ENCODE peak calls at places on chromosomes 13 and 19, in four cellular contexts. One of them, this sample, is unnamed.

GRCh38 chr19:15448778-15449619 is 757 bp downstream of the WIZ start:
- DNase-seq in A549: peak; percentile 15
- DNase-seq in foreskin fibroblast: peak; percentile 41
- DNase-seq in gastrocnemius medialis: peak; percentile 30
- DNase-seq in this sample: no peak

GRCh38 chr13:52010890-52011689 is at the start of gene ATP7B:
- DNase-seq in A549: peak; percentile 31
- DNase-seq in foreskin fibroblast: peak; percentile 39
- DNase-seq in gastrocnemius medialis: no peak
- DNase-seq in this sample: no peak

GRCh38 chr19:7830272-7830771 is 304 bp downstream of the EVI5L start:
- DNase-seq in A549: no peak
- DNase-seq in foreskin fibroblast: no peak
- DNase-seq in gastrocnemius medialis: no peak
- DNase-seq in this sample: no peak

GRCh38 chr19:41479757-41480191 is 36.8 kb downstream of the ERICH4 start:
- DNase-seq in A549: no peak
- DNase-seq in foreskin fibroblast: no peak
- DNase-seq in gastrocnemius medialis: no peak
- DNase-seq in this sample: no peak

GRCh38 chr19:51653162-51653561 is 6.5 kb upstream of the SIGLEC14 start:
- DNase-seq in A549: no peak
- DNase-seq in foreskin fibroblast: no peak
- DNase-seq in gastrocnemius medialis: no peak
- DNase-seq in this sample: no peak

GRCh38 chr13:52845334-52845761 is 3.1 kb downstream of the PCDH8 start:
- DNase-seq in A549: no peak
- DNase-seq in foreskin fibroblast: no peak
- DNase-seq in gastrocnemius medialis: no peak
- DNase-seq in this sample: no peak

GRCh38 chr13:67880916-67881315 is 650.8 kb upstream of the PCDH9 start:
- DNase-seq in A549: no peak
- DNase-seq in foreskin fibroblast: no peak
- DNase-seq in gastrocnemius medialis: no peak
- DNase-seq in this sample: peak; percentile 16

GRCh38 chr19:4579389-4579788 is 19.9 kb upstream of the SEMA6B start:
- DNase-seq in A549: no peak
- DNase-seq in foreskin fibroblast: no peak
- DNase-seq in gastrocnemius medialis: no peak
- DNase-seq in this sample: no peak

GRCh38 chr13:98532254-98532653 is 44.7 kb downstream of the STK24 start:
- DNase-seq in A549: no peak
- DNase-seq in foreskin fibroblast: no peak
- DNase-seq in gastrocnemius medialis: no peak
- DNase-seq in this sample: no peak

GRCh38 chr13:32901994-32902780 is 114.0 kb upstream of the KL start:
- DNase-seq in A549: no peak
- DNase-seq in foreskin fibroblast: peak; percentile 67
- DNase-seq in gastrocnemius medialis: peak; percentile 51
- DNase-seq in this sample: no peak

GRCh38 chr19:48415395-48415794 is 21.9 kb downstream of the GRIN2D start:
- DNase-seq in A549: no peak
- DNase-seq in foreskin fibroblast: peak; percentile 69
- DNase-seq in gastrocnemius medialis: peak; percentile 64
- DNase-seq in this sample: no peak

GRCh38 chr13:63542704-63543215 is 2127.1 kb upstream of the PCDH20 start:
- DNase-seq in A549: no peak
- DNase-seq in foreskin fibroblast: no peak
- DNase-seq in gastrocnemius medialis: no peak
- DNase-seq in this sample: no peak

GRCh38 chr13:52405767-52406494 is at the start of gene THSD1:
- DNase-seq in A549: peak; percentile 40
- DNase-seq in foreskin fibroblast: peak; percentile 80
- DNase-seq in gastrocnemius medialis: peak; percentile 51
- DNase-seq in this sample: no peak

GRCh38 chr13:40197049-40197448 is 469.4 kb downstream of the FOXO1 start:
- DNase-seq in A549: no peak
- DNase-seq in foreskin fibroblast: no peak
- DNase-seq in gastrocnemius medialis: no peak
- DNase-seq in this sample: no peak

GRCh38 chr13:21297452-21297851 is 121.0 kb downstream of the MRPL57 start:
- DNase-seq in A549: no peak
- DNase-seq in foreskin fibroblast: peak; percentile 11
- DNase-seq in gastrocnemius medialis: no peak
- DNase-seq in this sample: no peak

GRCh38 chr19:50569938-50570540 is 1.8 kb upstream of the LRRC4B start:
- DNase-seq in A549: no peak
- DNase-seq in foreskin fibroblast: no peak
- DNase-seq in gastrocnemius medialis: no peak
- DNase-seq in this sample: no peak

GRCh38 chr13:34542321-34542720 is 399.7 kb upstream of the NBEA start:
- DNase-seq in A549: no peak
- DNase-seq in foreskin fibroblast: no peak
- DNase-seq in gastrocnemius medialis: no peak
- DNase-seq in this sample: no peak

GRCh38 chr13:31069808-31070544 is 91.7 kb downstream of the HSPH1 start:
- DNase-seq in A549: no peak
- DNase-seq in foreskin fibroblast: no peak
- DNase-seq in gastrocnemius medialis: no peak
- DNase-seq in this sample: no peak

GRCh38 chr13:113735750-113736149 is 23.3 kb upstream of the TMEM255B start:
- DNase-seq in A549: no peak
- DNase-seq in foreskin fibroblast: no peak
- DNase-seq in gastrocnemius medialis: no peak
- DNase-seq in this sample: no peak

GRCh38 chr13:74647211-74647610 is 513.0 kb upstream of the KLF12 start:
- DNase-seq in A549: no peak
- DNase-seq in foreskin fibroblast: no peak
- DNase-seq in gastrocnemius medialis: no peak
- DNase-seq in this sample: no peak

GRCh38 chr19:46648070-46648960 is 12.3 kb upstream of the GNG8 start:
- DNase-seq in A549: no peak
- DNase-seq in foreskin fibroblast: no peak
- DNase-seq in gastrocnemius medialis: no peak
- DNase-seq in this sample: no peak

GRCh38 chr19:47430041-47430802 is 10.9 kb upstream of the MEIS3 start:
- DNase-seq in A549: no peak
- DNase-seq in foreskin fibroblast: peak; percentile 84
- DNase-seq in gastrocnemius medialis: no peak
- DNase-seq in this sample: no peak

GRCh38 chr19:5623397-5624153 is 692 bp downstream of the SAFB start:
- DNase-seq in A549: no peak
- DNase-seq in foreskin fibroblast: peak; percentile 20
- DNase-seq in gastrocnemius medialis: no peak
- DNase-seq in this sample: no peak

GRCh38 chr13:43664700-43665191 is 122.0 kb downstream of the ENOX1 start:
- DNase-seq in A549: no peak
- DNase-seq in foreskin fibroblast: peak; percentile 70
- DNase-seq in gastrocnemius medialis: no peak
- DNase-seq in this sample: peak; percentile 62

GRCh38 chr13:31191748-31192147 is 8.0 kb upstream of the B3GLCT start:
- DNase-seq in A549: no peak
- DNase-seq in foreskin fibroblast: no peak
- DNase-seq in gastrocnemius medialis: no peak
- DNase-seq in this sample: no peak

GRCh38 chr13:50575138-50575537 is 268.4 kb downstream of the DLEU7 start:
- DNase-seq in A549: no peak
- DNase-seq in foreskin fibroblast: no peak
- DNase-seq in gastrocnemius medialis: no peak
- DNase-seq in this sample: no peak

GRCh38 chr19:19873381-19873780 is 7.7 kb downstream of the ZNF253 start:
- DNase-seq in A549: no peak
- DNase-seq in foreskin fibroblast: peak; percentile 0
- DNase-seq in gastrocnemius medialis: no peak
- DNase-seq in this sample: no peak

GRCh38 chr19:53707278-53707677 is 75.5 kb downstream of the DPRX start:
- DNase-seq in A549: no peak
- DNase-seq in foreskin fibroblast: no peak
- DNase-seq in gastrocnemius medialis: no peak
- DNase-seq in this sample: no peak

GRCh38 chr13:105328212-105328611 is 1207.2 kb downstream of the EFNB2 start:
- DNase-seq in A549: no peak
- DNase-seq in foreskin fibroblast: no peak
- DNase-seq in gastrocnemius medialis: no peak
- DNase-seq in this sample: no peak

GRCh38 chr19:7832781-7833180 is 2.8 kb downstream of the EVI5L start:
- DNase-seq in A549: no peak
- DNase-seq in foreskin fibroblast: peak; percentile 63
- DNase-seq in gastrocnemius medialis: no peak
- DNase-seq in this sample: no peak

GRCh38 chr13:60402022-60402421 is 5.0 kb downstream of the TDRD3 start:
- DNase-seq in A549: no peak
- DNase-seq in foreskin fibroblast: no peak
- DNase-seq in gastrocnemius medialis: no peak
- DNase-seq in this sample: no peak

GRCh38 chr13:90485441-90485840 is 862.0 kb upstream of the MIR17HG start:
- DNase-seq in A549: no peak
- DNase-seq in foreskin fibroblast: peak; percentile 83
- DNase-seq in gastrocnemius medialis: no peak
- DNase-seq in this sample: peak; percentile 92

GRCh38 chr19:19510432-19510831 is 4.9 kb downstream of the TSSK6 start:
- DNase-seq in A549: no peak
- DNase-seq in foreskin fibroblast: peak; percentile 43
- DNase-seq in gastrocnemius medialis: no peak
- DNase-seq in this sample: no peak

GRCh38 chr13:28349901-28350654 is 144.8 kb downstream of the FLT1 start:
- DNase-seq in A549: no peak
- DNase-seq in foreskin fibroblast: no peak
- DNase-seq in gastrocnemius medialis: no peak
- DNase-seq in this sample: no peak

GRCh38 chr13:23899555-23899954 is 2.3 kb upstream of the C1QTNF9B start:
- DNase-seq in A549: no peak
- DNase-seq in foreskin fibroblast: peak; percentile 80
- DNase-seq in gastrocnemius medialis: no peak
- DNase-seq in this sample: no peak

GRCh38 chr13:23903906-23904280 is 6.6 kb upstream of the C1QTNF9B start:
- DNase-seq in A549: no peak
- DNase-seq in foreskin fibroblast: no peak
- DNase-seq in gastrocnemius medialis: no peak
- DNase-seq in this sample: no peak

GRCh38 chr13:23901365-23901764 is 4.1 kb upstream of the C1QTNF9B start:
- DNase-seq in A549: no peak
- DNase-seq in foreskin fibroblast: peak; percentile 41
- DNase-seq in gastrocnemius medialis: no peak
- DNase-seq in this sample: peak; percentile 22

GRCh38 chr13:23905766-23906165 is 8.5 kb upstream of the C1QTNF9B start:
- DNase-seq in A549: no peak
- DNase-seq in foreskin fibroblast: peak; percentile 31
- DNase-seq in gastrocnemius medialis: no peak
- DNase-seq in this sample: no peak

GRCh38 chr13:23902975-23903905 is 5.9 kb upstream of the C1QTNF9B start:
- DNase-seq in A549: no peak
- DNase-seq in foreskin fibroblast: no peak
- DNase-seq in gastrocnemius medialis: no peak
- DNase-seq in this sample: no peak
- H3K4me3 ChIP-seq in A549: no peak overlapping the region
- H3K4me3 ChIP-seq in foreskin fibroblast: peak overlapping the region; percentile 30
- H3K4me3 ChIP-seq in gastrocnemius medialis: peak overlapping the region; percentile 12
- H3K4me3 ChIP-seq in this sample: no peak overlapping the region

GRCh38 chr19:1608414-1609391 is 3.4 kb upstream of the UQCR11 start:
- DNase-seq in A549: no peak
- DNase-seq in foreskin fibroblast: peak; percentile 42
- DNase-seq in gastrocnemius medialis: no peak
- DNase-seq in this sample: no peak
- H3K4me3 ChIP-seq in A549: no peak overlapping the region
- H3K4me3 ChIP-seq in foreskin fibroblast: no peak overlapping the region
- H3K4me3 ChIP-seq in gastrocnemius medialis: no peak overlapping the region
- H3K4me3 ChIP-seq in this sample: no peak overlapping the region

DNA sequence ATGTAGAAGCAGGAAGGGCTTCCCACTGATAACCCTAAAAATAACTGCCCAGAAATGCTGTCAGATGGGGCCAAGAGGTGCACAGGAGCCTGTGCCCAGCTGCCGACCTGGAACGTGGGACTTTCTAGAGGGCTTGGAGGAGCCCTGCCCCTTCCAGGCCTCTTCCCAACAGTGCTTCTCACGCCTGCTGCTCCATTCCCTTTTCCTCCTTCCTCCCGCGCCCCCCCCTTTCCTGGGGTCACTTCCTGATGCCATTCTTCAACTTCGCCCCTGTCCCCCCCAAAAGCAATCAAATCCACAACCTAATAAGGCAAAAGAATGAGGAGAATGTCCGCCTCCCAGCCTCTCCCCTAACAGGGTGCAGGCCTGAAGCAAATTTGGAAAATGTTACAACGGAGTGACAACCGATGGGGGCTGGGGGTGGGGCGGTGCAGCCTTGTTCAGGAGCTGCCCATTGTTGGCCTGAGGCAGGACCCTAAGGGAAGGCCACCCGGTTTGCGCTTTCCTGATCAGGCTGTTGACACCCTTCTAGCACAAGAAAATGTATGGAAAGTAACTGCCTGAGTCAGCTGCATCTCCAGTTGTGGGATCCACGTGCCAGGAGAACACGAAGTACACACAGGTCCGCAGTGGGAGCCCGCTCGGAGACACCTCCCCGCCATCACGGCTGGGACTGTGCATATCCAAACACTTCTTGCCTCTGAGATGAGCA is 18.7 kb downstream of the ACTN4 start:
- DNase-seq in A549: no peak
- DNase-seq in foreskin fibroblast: peak; percentile 78
- DNase-seq in gastrocnemius medialis: peak; percentile 61
- DNase-seq in this sample: no peak
- H3K4me3 ChIP-seq in A549: peak overlapping the region; percentile 13
- H3K4me3 ChIP-seq in foreskin fibroblast: no peak overlapping the region
- H3K4me3 ChIP-seq in gastrocnemius medialis: no peak overlapping the region
- H3K4me3 ChIP-seq in this sample: no peak overlapping the region

GRCh38 chr19:39531834-39532232 is 819 bp downstream of the EID2B start:
- DNase-seq in A549: no peak
- DNase-seq in foreskin fibroblast: peak; percentile 12
- DNase-seq in gastrocnemius medialis: no peak
- DNase-seq in this sample: no peak

GRCh38 chr19:39532233-39533002 is at the start of gene EID2B:
- DNase-seq in A549: peak; percentile 100
- DNase-seq in foreskin fibroblast: peak; percentile 99
- DNase-seq in gastrocnemius medialis: peak; percentile 91
- DNase-seq in this sample: peak; percentile 75

GRCh38 chr19:39533791-39534190 is 1.1 kb upstream of the EID2B start:
- DNase-seq in A549: no peak
- DNase-seq in foreskin fibroblast: no peak
- DNase-seq in gastrocnemius medialis: no peak
- DNase-seq in this sample: no peak

DNA sequence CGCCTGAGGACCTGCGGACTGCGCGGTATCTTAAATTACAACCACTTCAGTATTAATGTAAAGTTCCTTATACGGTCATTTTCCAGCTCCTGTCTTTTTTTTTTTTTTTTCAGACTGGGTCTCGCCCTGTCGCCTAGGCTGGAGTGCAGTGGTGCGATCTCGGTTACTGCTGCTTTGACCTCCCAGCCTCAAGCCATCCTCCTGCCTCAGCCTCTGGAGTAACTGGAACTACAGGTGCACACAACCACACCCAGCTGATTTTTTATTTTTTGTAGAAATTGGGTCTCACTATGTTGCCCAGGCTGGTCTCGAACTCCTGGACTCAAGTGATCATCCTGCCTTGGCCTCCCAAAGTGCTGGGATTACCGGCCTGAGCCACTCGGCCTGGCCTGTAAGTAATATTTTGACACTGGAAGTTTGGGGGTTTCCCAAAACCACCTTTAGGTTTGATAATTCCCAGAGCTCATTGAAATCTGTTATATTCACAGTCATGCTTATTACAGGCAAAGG is 406 bp upstream of the EID2B start:
- DNase-seq in A549: no peak
- DNase-seq in foreskin fibroblast: no peak
- DNase-seq in gastrocnemius medialis: no peak
- DNase-seq in this sample: no peak
- H3K4me3 ChIP-seq in A549: peak overlapping the region; percentile 3
- H3K4me3 ChIP-seq in foreskin fibroblast: peak overlapping the region; percentile 95
- H3K4me3 ChIP-seq in gastrocnemius medialis: peak overlapping the region; percentile 90
- H3K4me3 ChIP-seq in this sample: no peak overlapping the region